ENCODE peak calls at places on chromosome 17, in five cellular contexts. I is CD4-positive, CD25-positive, alpha-beta regulatory T cell; M is EH; B is stimulated activated CD4-positive, alpha-beta T cell treated with anti-CD3 and anti-CD28 coated beads, Interleukin-12 subunit alpha, Interleukin-12 subunit beta, amount 100 ng/mL, for 24 hours; L is hypothalamus. A is an unnamed sample.

GRCh38 chr17:7988750-7989178 is 13.7 kb upstream of the GUCY2D start:
- DNase-seq in I (peak; percentile 90), M (peak; percentile 86), B (no peak), L (no peak), A (peak; percentile 88)

GRCh38 chr17:66835476-66835875 is 559 bp downstream of the CACNG5 start:
- DNase-seq in I (no peak), M (no peak), B (no peak), L (no peak), A (no peak)

GRCh38 chr17:9334536-9335446 is 240.8 kb downstream of the STX8 start:
- DNase-seq in I (no peak), M (no peak), B (no peak), L (no peak), A (no peak)

GRCh38 chr17:77281024-77281903 is 140.5 kb downstream of the SEC14L1 start:
- DNase-seq in I (peak; percentile 58), M (peak; percentile 48), B (peak; percentile 23), L (no peak), A (peak; percentile 74)

GRCh38 chr17:76383645-76384221 is 676 bp upstream of the SPHK1 start:
- DNase-seq in I (peak; percentile 69), M (peak; percentile 72), B (no peak), L (no peak), A (peak; percentile 50)

GRCh38 chr17:28716740-28717577 is 709 bp downstream of the RAB34 start:
- DNase-seq in I (no peak), M (peak; percentile 49), B (no peak), L (no peak), A (no peak)

GRCh38 chr17:59775786-59776350 is 68.4 kb downstream of the VMP1 start:
- DNase-seq in I (no peak), M (no peak), B (no peak), L (no peak), A (no peak)

GRCh38 chr17:72477529-72477928 is 356.7 kb downstream of the SOX9 start:
- DNase-seq in I (no peak), M (no peak), B (no peak), L (no peak), A (no peak)

GRCh38 chr17:57622886-57623433 is 122.1 kb downstream of the CCDC182 start:
- DNase-seq in I (no peak), M (peak; percentile 94), B (no peak), L (no peak), A (no peak)

GRCh38 chr17:57707892-57708291 is 37.2 kb downstream of the CCDC182 start:
- DNase-seq in I (no peak), M (peak; percentile 9), B (no peak), L (no peak), A (no peak)

GRCh38 chr17:34652001-34652400 is 72.6 kb downstream of the TMEM132E start:
- DNase-seq in I (no peak), M (no peak), B (no peak), L (no peak), A (no peak)

GRCh38 chr17:56949595-56949994 is 11.3 kb downstream of the COIL start:
- DNase-seq in I (peak; percentile 47), M (no peak), B (no peak), L (no peak), A (no peak)

GRCh38 chr17:76702941-76703637 is 7.7 kb downstream of the MXRA7 start:
- DNase-seq in I (no peak), M (no peak), B (no peak), L (no peak), A (no peak)

GRCh38 chr17:76560877-76561221 is 21.0 kb downstream of the PRCD start:
- DNase-seq in I (no peak), M (no peak), B (no peak), L (no peak), A (no peak)

GRCh38 chr17:80531400-80531799 is 13.2 kb upstream of the RPTOR start:
- DNase-seq in I (no peak), M (no peak), B (no peak), L (no peak), A (no peak)

GRCh38 chr17:74473294-74473693 is 6.9 kb downstream of the CD300A start:
- DNase-seq in I (no peak), M (no peak), B (no peak), L (no peak), A (no peak)

GRCh38 chr17:59367657-59368045 is 36.2 kb downstream of the YPEL2 start:
- DNase-seq in I (no peak), M (peak; percentile 42), B (no peak), L (no peak), A (no peak)

GRCh38 chr17:15649861-15650391 is 30.4 kb upstream of the FBXW10B start:
- DNase-seq in I (no peak), M (peak; percentile 59), B (no peak), L (no peak), A (no peak)

A was measured in MM.1S.